ENCODE peak calls at places on chromosomes 11 and 22, in seven cellular contexts. One of them, this sample, is unnamed. For H3K4me1, the result is how much of the 10 kb centered on the place peaks cover.

GRCh38 chr22:24051568-24051967 is 40.5 kb downstream of the CABIN1 start:
- DNase-seq in A549: no peak
- DNase-seq in K562: no peak
- DNase-seq in heart left ventricle: no peak
- DNase-seq in body of pancreas: no peak
- DNase-seq in prostate gland: no peak
- DNase-seq in HCT116: no peak
- DNase-seq in this sample: no peak

GRCh38 chr22:32987081-32987631 is 71.0 kb downstream of the SYN3 start:
- DNase-seq in prostate gland: no peak
- DNase-seq in K562: no peak
- DNase-seq in A549: no peak
- DNase-seq in heart left ventricle: no peak
- DNase-seq in HCT116: no peak
- DNase-seq in body of pancreas: no peak
- DNase-seq in this sample: no peak

GRCh38 chr11:26820739-26821138 is 98.9 kb upstream of the SLC5A12 start:
- DNase-seq in K562: no peak
- DNase-seq in heart left ventricle: no peak
- DNase-seq in prostate gland: no peak
- DNase-seq in A549: no peak
- DNase-seq in HCT116: no peak
- DNase-seq in body of pancreas: no peak
- DNase-seq in this sample: no peak

GRCh38 chr22:27531782-27532530 is 269.6 kb downstream of the MN1 start:
- DNase-seq in HCT116: no peak
- DNase-seq in A549: peak
- DNase-seq in body of pancreas: no peak
- DNase-seq in prostate gland: no peak
- DNase-seq in heart left ventricle: no peak
- DNase-seq in K562: no peak
- DNase-seq in this sample: peak

GRCh38 chr22:31106001-31106571 is 1.3 kb downstream of the SELENOM start:
- DNase-seq in HCT116: no peak
- DNase-seq in A549: peak
- DNase-seq in prostate gland: no peak
- DNase-seq in body of pancreas: no peak
- DNase-seq in K562: no peak
- DNase-seq in heart left ventricle: peak
- DNase-seq in this sample: no peak

GRCh38 chr11:63614136-63614664 is at the start of gene PLAAT3:
- DNase-seq in A549: peak
- DNase-seq in body of pancreas: peak
- DNase-seq in heart left ventricle: peak
- DNase-seq in prostate gland: no peak
- DNase-seq in HCT116: peak
- DNase-seq in K562: peak
- DNase-seq in this sample: peak

GRCh38 chr11:10325398-10326079 is 20.7 kb downstream of the ADM start:
- DNase-seq in HCT116: no peak
- DNase-seq in heart left ventricle: no peak
- DNase-seq in K562: no peak
- DNase-seq in body of pancreas: no peak
- DNase-seq in A549: no peak
- DNase-seq in prostate gland: no peak
- DNase-seq in this sample: no peak

GRCh38 chr22:24848559-24849168 is 42.7 kb downstream of the SGSM1 start:
- DNase-seq in body of pancreas: no peak
- DNase-seq in HCT116: no peak
- DNase-seq in K562: no peak
- DNase-seq in prostate gland: no peak
- DNase-seq in A549: no peak
- DNase-seq in heart left ventricle: no peak
- DNase-seq in this sample: no peak

GRCh38 chr11:126231725-126232459 is 20.3 kb downstream of the FAM118B start:
- DNase-seq in K562: no peak
- DNase-seq in body of pancreas: no peak
- DNase-seq in prostate gland: peak
- DNase-seq in HCT116: no peak
- DNase-seq in heart left ventricle: no peak
- DNase-seq in A549: no peak
- DNase-seq in this sample: no peak

GRCh38 chr11:103465555-103466140 is 356.4 kb downstream of the DYNC2H1 start:
- DNase-seq in HCT116: no peak
- DNase-seq in heart left ventricle: no peak
- DNase-seq in K562: no peak
- DNase-seq in prostate gland: no peak
- DNase-seq in body of pancreas: no peak
- DNase-seq in A549: no peak
- DNase-seq in this sample: no peak

GRCh38 chr11:75166791-75167190 is 15.9 kb downstream of the SLCO2B1 start:
- DNase-seq in A549: no peak
- DNase-seq in prostate gland: no peak
- DNase-seq in body of pancreas: no peak
- DNase-seq in HCT116: no peak
- DNase-seq in heart left ventricle: no peak
- DNase-seq in K562: no peak
- DNase-seq in this sample: no peak

GRCh38 chr11:36751251-36751839 is 153.3 kb upstream of the RAG2 start:
- DNase-seq in body of pancreas: no peak
- DNase-seq in prostate gland: no peak
- DNase-seq in K562: no peak
- DNase-seq in A549: no peak
- DNase-seq in HCT116: no peak
- DNase-seq in heart left ventricle: no peak
- DNase-seq in this sample: no peak

GRCh38 chr22:43658823-43659222 is 153.3 kb downstream of the EFCAB6 start:
- DNase-seq in A549: no peak
- DNase-seq in body of pancreas: no peak
- DNase-seq in K562: no peak
- DNase-seq in HCT116: no peak
- DNase-seq in heart left ventricle: no peak
- DNase-seq in prostate gland: no peak
- DNase-seq in this sample: no peak

GRCh38 chr22:19979712-19980493 is 36.7 kb downstream of the ARVCF start:
- DNase-seq in A549: no peak
- DNase-seq in HCT116: no peak
- DNase-seq in prostate gland: no peak
- DNase-seq in body of pancreas: no peak
- DNase-seq in heart left ventricle: no peak
- DNase-seq in K562: no peak
- DNase-seq in this sample: no peak

GRCh38 chr11:26199341-26199740 is 132.6 kb upstream of the ANO3 start:
- DNase-seq in prostate gland: no peak
- DNase-seq in body of pancreas: no peak
- DNase-seq in A549: no peak
- DNase-seq in K562: no peak
- DNase-seq in heart left ventricle: no peak
- DNase-seq in HCT116: no peak
- DNase-seq in this sample: no peak

GRCh38 chr11:69089258-69089657 is 40.5 kb downstream of the TPCN2 start:
- DNase-seq in body of pancreas: peak
- DNase-seq in K562: peak
- DNase-seq in HCT116: no peak
- DNase-seq in heart left ventricle: peak
- DNase-seq in prostate gland: no peak
- DNase-seq in A549: peak
- DNase-seq in this sample: no peak

GRCh38 chr11:21628641-21629040 is 564.2 kb upstream of the ANO5 start:
- DNase-seq in prostate gland: no peak
- DNase-seq in HCT116: no peak
- DNase-seq in A549: no peak
- DNase-seq in body of pancreas: no peak
- DNase-seq in K562: no peak
- DNase-seq in heart left ventricle: no peak
- DNase-seq in this sample: no peak

GRCh38 chr11:78350646-78351165 is 66.9 kb downstream of the GAB2 start:
- DNase-seq in prostate gland: no peak
- DNase-seq in HCT116: no peak
- DNase-seq in heart left ventricle: peak
- DNase-seq in body of pancreas: no peak
- DNase-seq in A549: no peak
- DNase-seq in K562: peak
- DNase-seq in this sample: peak

GRCh38 chr11:126111458-126112116 is 48.9 kb upstream of the CDON start:
- DNase-seq in body of pancreas: no peak
- DNase-seq in A549: no peak
- DNase-seq in heart left ventricle: peak
- DNase-seq in K562: no peak
- DNase-seq in prostate gland: no peak
- DNase-seq in HCT116: no peak
- DNase-seq in this sample: no peak

GRCh38 chr11:112196519-112197087 is 21.3 kb downstream of the BCO2 start:
- DNase-seq in A549: no peak
- DNase-seq in HCT116: no peak
- DNase-seq in K562: no peak
- DNase-seq in body of pancreas: no peak
- DNase-seq in heart left ventricle: no peak
- DNase-seq in prostate gland: no peak
- DNase-seq in this sample: no peak

GRCh38 chr11:13896175-13896989 is 66.1 kb upstream of the SPON1 start:
- DNase-seq in HCT116: no peak
- DNase-seq in K562: no peak
- DNase-seq in prostate gland: no peak
- DNase-seq in A549: no peak
- DNase-seq in heart left ventricle: no peak
- DNase-seq in body of pancreas: no peak
- DNase-seq in this sample: no peak

GRCh38 chr22:42217752-42218280 is 52.6 kb downstream of the TCF20 start:
- DNase-seq in HCT116: no peak
- DNase-seq in prostate gland: no peak
- DNase-seq in body of pancreas: no peak
- DNase-seq in A549: no peak
- DNase-seq in K562: no peak
- DNase-seq in heart left ventricle: no peak
- DNase-seq in this sample: no peak

GRCh38 chr22:42214625-42215415 is 55.6 kb downstream of the TCF20 start:
- DNase-seq in prostate gland: no peak
- DNase-seq in A549: no peak
- DNase-seq in K562: no peak
- DNase-seq in HCT116: no peak
- DNase-seq in body of pancreas: no peak
- DNase-seq in heart left ventricle: peak
- DNase-seq in this sample: no peak

GRCh38 chr22:42222140-42222539 is 48.3 kb downstream of the TCF20 start:
- DNase-seq in heart left ventricle: no peak
- DNase-seq in HCT116: no peak
- DNase-seq in prostate gland: no peak
- DNase-seq in K562: no peak
- DNase-seq in A549: no peak
- DNase-seq in body of pancreas: no peak
- DNase-seq in this sample: no peak

GRCh38 chr22:42217019-42217751 is 53.3 kb downstream of the TCF20 start:
- DNase-seq in HCT116: no peak
- DNase-seq in prostate gland: no peak
- DNase-seq in K562: no peak
- DNase-seq in heart left ventricle: no peak
- DNase-seq in A549: peak
- DNase-seq in body of pancreas: no peak
- DNase-seq in this sample: no peak
- H3K4me1 ChIP-seq in HCT116: under half
- H3K4me1 ChIP-seq in prostate gland: under half
- H3K4me1 ChIP-seq in K562: under half
- H3K4me1 ChIP-seq in heart left ventricle: under half
- H3K4me1 ChIP-seq in A549: under half
- H3K4me1 ChIP-seq in body of pancreas: under half
- H3K4me1 ChIP-seq in this sample: under half

GRCh38 chr11:61969838-61970452 is 2.5 kb upstream of the FTH1 start:
- DNase-seq in HCT116: no peak
- DNase-seq in body of pancreas: no peak
- DNase-seq in K562: no peak
- DNase-seq in prostate gland: no peak
- DNase-seq in A549: peak
- DNase-seq in heart left ventricle: no peak
- DNase-seq in this sample: no peak

GRCh38 chr11:61972112-61972795 is 4.8 kb upstream of the FTH1 start:
- DNase-seq in prostate gland: no peak
- DNase-seq in K562: no peak
- DNase-seq in heart left ventricle: no peak
- DNase-seq in body of pancreas: no peak
- DNase-seq in A549: no peak
- DNase-seq in HCT116: no peak
- DNase-seq in this sample: no peak

GRCh38 chr11:61969391-61969758 is 1.9 kb upstream of the FTH1 start:
- DNase-seq in heart left ventricle: no peak
- DNase-seq in K562: no peak
- DNase-seq in body of pancreas: no peak
- DNase-seq in HCT116: no peak
- DNase-seq in prostate gland: no peak
- DNase-seq in A549: no peak
- DNase-seq in this sample: no peak

GRCh38 chr11:61972796-61973602 is 5.6 kb upstream of the FTH1 start:
- DNase-seq in HCT116: no peak
- DNase-seq in body of pancreas: no peak
- DNase-seq in heart left ventricle: no peak
- DNase-seq in prostate gland: peak
- DNase-seq in A549: peak
- DNase-seq in K562: no peak
- DNase-seq in this sample: peak

GRCh38 chr11:61971177-61972111 is 4.0 kb upstream of the FTH1 start:
- DNase-seq in heart left ventricle: peak
- DNase-seq in HCT116: peak
- DNase-seq in body of pancreas: peak
- DNase-seq in prostate gland: peak
- DNase-seq in A549: peak
- DNase-seq in K562: peak
- DNase-seq in this sample: peak
- TF ChIP-seq POLR2A in heart left ventricle: no peak
- TF ChIP-seq POLR2A in HCT116: peak
- TF ChIP-seq POLR2A in body of pancreas: peak
- TF ChIP-seq POLR2A in prostate gland: no peak
- TF ChIP-seq POLR2A in A549: no peak
- TF ChIP-seq POLR2A in K562: peak
- TF ChIP-seq POLR2A in this sample: peak

GRCh38 chr22:36056980-36057379 is 28.4 kb upstream of the RBFOX2 start:
- DNase-seq in A549: no peak
- DNase-seq in body of pancreas: no peak
- DNase-seq in K562: no peak
- DNase-seq in prostate gland: no peak
- DNase-seq in heart left ventricle: no peak
- DNase-seq in HCT116: no peak
- DNase-seq in this sample: no peak
- H3K4me3 ChIP-seq in A549: no peak
- H3K4me3 ChIP-seq in body of pancreas: no peak
- H3K4me3 ChIP-seq in K562: no peak
- H3K4me3 ChIP-seq in prostate gland: no peak
- H3K4me3 ChIP-seq in heart left ventricle: no peak
- H3K4me3 ChIP-seq in HCT116: no peak
- H3K4me3 ChIP-seq in this sample: no peak

DNA sequence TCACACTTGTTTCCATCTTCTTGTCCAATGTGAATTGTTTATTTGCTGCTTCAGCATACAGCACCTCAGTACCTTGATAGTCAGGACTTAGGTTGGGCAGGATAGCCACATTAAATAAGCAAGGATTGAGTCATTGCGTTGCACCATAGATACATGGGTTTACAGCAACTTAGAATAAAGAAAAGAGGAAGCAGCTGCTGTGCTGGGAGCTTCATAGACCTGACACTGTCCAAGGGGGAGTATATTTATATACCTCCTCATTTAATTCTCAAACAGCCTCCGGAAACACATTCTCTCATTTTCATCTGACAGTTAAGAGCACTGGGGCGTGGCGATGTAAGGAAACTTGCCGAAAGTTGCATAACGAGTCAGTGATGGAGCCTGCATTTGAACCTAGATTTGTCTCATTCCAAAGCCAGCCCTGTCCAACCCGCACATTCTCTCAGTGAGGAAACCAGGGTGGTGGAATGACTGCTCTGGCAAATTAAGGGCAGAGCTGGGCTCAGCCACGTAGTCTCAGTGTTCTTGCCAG is 42.2 kb downstream of the UBASH3B start:
- DNase-seq in K562: no peak
- DNase-seq in A549: no peak
- DNase-seq in HCT116: no peak
- DNase-seq in heart left ventricle: no peak
- DNase-seq in body of pancreas: no peak
- DNase-seq in prostate gland: no peak
- DNase-seq in this sample: no peak
- H3K4me1 ChIP-seq in K562: under half
- H3K4me1 ChIP-seq in A549: under half
- H3K4me1 ChIP-seq in HCT116: under half
- H3K4me1 ChIP-seq in heart left ventricle: under half
- H3K4me1 ChIP-seq in body of pancreas: under half
- H3K4me1 ChIP-seq in prostate gland: under half
- H3K4me1 ChIP-seq in this sample: under half

This sample was measured in thyroid gland.